ENCODE peak calls at places on chromosome 19, in nine cellular contexts. C is CD4-positive, CD25-positive, alpha-beta regulatory T cell; Q is body of pancreas; E is thoracic aorta; U is osteoblast; I is mesendoderm; J is AG09309; A is psoas muscle; P is fibroblast of lung. K is an unnamed sample.

GRCh38 chr19:57802269-57802668 is 12.4 kb downstream of the ZNF552 start:
- DNase-seq in C (no peak), Q (no peak), E (no peak), U (no peak), I (peak), J (no peak), A (no peak), P (no peak), K (peak)

GRCh38 chr19:55585658-55586339 is 5.2 kb upstream of the ZNF579 start:
- DNase-seq in C (no peak), Q (peak), E (no peak), U (peak), I (peak), J (no peak), A (peak), P (peak), K (peak)

GRCh38 chr19:41407271-41407670 is 9.7 kb downstream of the BCKDHA start:
- DNase-seq in C (no peak), Q (no peak), E (no peak), U (no peak), I (peak), J (no peak), A (no peak), P (peak), K (no peak)

GRCh38 chr19:17347877-17348276 is 10.5 kb downstream of the GTPBP3 start:
- DNase-seq in C (no peak), Q (no peak), E (no peak), U (peak), I (no peak), J (no peak), A (no peak), P (no peak), K (no peak)

GRCh38 chr19:55471266-55471665 is 5.2 kb upstream of the ZNF628 start:
- DNase-seq in C (no peak), Q (no peak), E (no peak), U (no peak), I (no peak), J (no peak), A (no peak), P (no peak), K (no peak)

GRCh38 chr19:3389876-3390361 is 23.5 kb downstream of the NFIC start:
- DNase-seq in C (no peak), Q (peak), E (no peak), U (peak), I (peak), J (no peak), A (peak), P (no peak), K (peak)

GRCh38 chr19:37505958-37506386 is 767 bp upstream of the ZNF793 start:
- DNase-seq in C (no peak), Q (no peak), E (no peak), U (no peak), I (no peak), J (no peak), A (no peak), P (no peak), K (no peak)

GRCh38 chr19:43707158-43707712 is 8.6 kb upstream of the IRGC start:
- DNase-seq in C (no peak), Q (no peak), E (no peak), U (no peak), I (no peak), J (no peak), A (no peak), P (no peak), K (no peak)

GRCh38 chr19:3184847-3185481 is 766 bp upstream of the NCLN start:
- DNase-seq in C (no peak), Q (peak), E (peak), U (peak), I (no peak), J (peak), A (peak), P (no peak), K (peak)

GRCh38 chr19:16200038-16200775 is 2.5 kb downstream of the AP1M1 start:
- DNase-seq in C (no peak), Q (no peak), E (no peak), U (peak), I (peak), J (no peak), A (peak), P (no peak), K (peak)

GRCh38 chr19:17075860-17076538 is 422 bp downstream of the MYO9B start:
- DNase-seq in C (peak), Q (peak), E (no peak), U (peak), I (peak), J (no peak), A (peak), P (peak), K (no peak)

GRCh38 chr19:16896913-16897571 is 8.2 kb downstream of the F2RL3 start:
- DNase-seq in C (peak), Q (peak), E (peak), U (peak), I (peak), J (peak), A (peak), P (peak), K (peak)

GRCh38 chr19:56476671-56477428 is at the start of gene ZNF667:
- DNase-seq in C (peak), Q (peak), E (peak), U (peak), I (peak), J (no peak), A (no peak), P (peak), K (peak)

GRCh38 chr19:30154410-30154809 is 212.4 kb downstream of the URI1 start:
- DNase-seq in C (no peak), Q (no peak), E (no peak), U (no peak), I (no peak), J (no peak), A (no peak), P (no peak), K (no peak)

GRCh38 chr19:3366761-3367571 is 583 bp downstream of the NFIC start:
- DNase-seq in C (no peak), Q (peak), E (no peak), U (peak), I (peak), J (no peak), A (peak), P (no peak), K (peak)

GRCh38 chr19:41548954-41549688 is 26.8 kb upstream of the CEACAM21 start:
- DNase-seq in C (peak), Q (no peak), E (no peak), U (no peak), I (peak), J (no peak), A (no peak), P (no peak), K (no peak)

GRCh38 chr19:11375143-11375948 is 880 bp downstream of the SWSAP1 start:
- DNase-seq in C (peak), Q (peak), E (no peak), U (peak), I (peak), J (no peak), A (peak), P (no peak), K (peak)

GRCh38 chr19:13996928-13997636 is 9.0 kb downstream of the RFX1 start:
- DNase-seq in C (no peak), Q (no peak), E (no peak), U (peak), I (no peak), J (no peak), A (peak), P (no peak), K (peak)

GRCh38 chr19:41353466-41354342 is at the start of gene TGFB1:
- DNase-seq in C (peak), Q (peak), E (peak), U (peak), I (peak), J (peak), A (peak), P (peak), K (peak)

GRCh38 chr19:11264452-11265176 is 2.3 kb upstream of the DOCK6 start:
- DNase-seq in C (no peak), Q (peak), E (no peak), U (peak), I (peak), J (no peak), A (no peak), P (no peak), K (peak)

GRCh38 chr19:39660661-39661060 is 4.9 kb downstream of the LGALS16 start:
- DNase-seq in C (no peak), Q (no peak), E (no peak), U (no peak), I (no peak), J (no peak), A (no peak), P (no peak), K (no peak)

GRCh38 chr19:15529774-15530372 is 21.5 kb downstream of the CYP4F22 start:
- DNase-seq in C (no peak), Q (no peak), E (no peak), U (no peak), I (no peak), J (no peak), A (no peak), P (no peak), K (no peak)

GRCh38 chr19:40279761-40280607 is 5.2 kb downstream of the AKT2 start:
- DNase-seq in C (no peak), Q (no peak), E (no peak), U (no peak), I (peak), J (no peak), A (no peak), P (no peak), K (no peak)

GRCh38 chr19:50479761-50480251 is 3.2 kb upstream of the GARIN5A start:
- DNase-seq in C (no peak), Q (no peak), E (no peak), U (no peak), I (no peak), J (no peak), A (no peak), P (no peak), K (no peak)

GRCh38 chr19:40348961-40349507 is 539 bp downstream of the PLD3 start:
- DNase-seq in C (peak), Q (peak), E (no peak), U (peak), I (peak), J (peak), A (no peak), P (peak), K (no peak)

GRCh38 chr19:35882074-35882832 is 13.9 kb downstream of the APLP1 start:
- DNase-seq in C (peak), Q (peak), E (no peak), U (peak), I (peak), J (peak), A (no peak), P (peak), K (peak)

GRCh38 chr19:45322311-45322710 is 364 bp downstream of the CKM start:
- DNase-seq in C (no peak), Q (no peak), E (no peak), U (peak), I (peak), J (no peak), A (peak), P (no peak), K (peak)

GRCh38 chr19:38196245-38196837 is 27.7 kb downstream of the DPF1 start:
- DNase-seq in C (no peak), Q (no peak), E (no peak), U (peak), I (no peak), J (no peak), A (no peak), P (no peak), K (no peak)

GRCh38 chr19:42250666-42251531 is 4.0 kb downstream of the ERF start:
- DNase-seq in C (peak), Q (peak), E (no peak), U (peak), I (no peak), J (no peak), A (no peak), P (peak), K (peak)

GRCh38 chr19:39038098-39038497 is 5.7 kb upstream of the FBXO27 start:
- DNase-seq in C (no peak), Q (peak), E (no peak), U (peak), I (peak), J (no peak), A (no peak), P (peak), K (peak)

GRCh38 chr19:55538132-55538531 is 1.2 kb upstream of the SBK2 start:
- DNase-seq in C (no peak), Q (no peak), E (no peak), U (peak), I (no peak), J (no peak), A (no peak), P (no peak), K (peak)

GRCh38 chr19:12596927-12597548 is 13.6 kb downstream of the ZNF490 start:
- DNase-seq in C (no peak), Q (no peak), E (no peak), U (no peak), I (no peak), J (no peak), A (no peak), P (no peak), K (peak)

GRCh38 chr19:11949201-11949600 is 15.6 kb upstream of the ZNF763 start:
- DNase-seq in C (no peak), Q (no peak), E (no peak), U (no peak), I (peak), J (no peak), A (no peak), P (no peak), K (no peak)

GRCh38 chr19:46970815-46971214 is 48.8 kb upstream of the NPAS1 start:
- DNase-seq in C (no peak), Q (no peak), E (no peak), U (peak), I (no peak), J (peak), A (no peak), P (peak), K (no peak)

DNA sequence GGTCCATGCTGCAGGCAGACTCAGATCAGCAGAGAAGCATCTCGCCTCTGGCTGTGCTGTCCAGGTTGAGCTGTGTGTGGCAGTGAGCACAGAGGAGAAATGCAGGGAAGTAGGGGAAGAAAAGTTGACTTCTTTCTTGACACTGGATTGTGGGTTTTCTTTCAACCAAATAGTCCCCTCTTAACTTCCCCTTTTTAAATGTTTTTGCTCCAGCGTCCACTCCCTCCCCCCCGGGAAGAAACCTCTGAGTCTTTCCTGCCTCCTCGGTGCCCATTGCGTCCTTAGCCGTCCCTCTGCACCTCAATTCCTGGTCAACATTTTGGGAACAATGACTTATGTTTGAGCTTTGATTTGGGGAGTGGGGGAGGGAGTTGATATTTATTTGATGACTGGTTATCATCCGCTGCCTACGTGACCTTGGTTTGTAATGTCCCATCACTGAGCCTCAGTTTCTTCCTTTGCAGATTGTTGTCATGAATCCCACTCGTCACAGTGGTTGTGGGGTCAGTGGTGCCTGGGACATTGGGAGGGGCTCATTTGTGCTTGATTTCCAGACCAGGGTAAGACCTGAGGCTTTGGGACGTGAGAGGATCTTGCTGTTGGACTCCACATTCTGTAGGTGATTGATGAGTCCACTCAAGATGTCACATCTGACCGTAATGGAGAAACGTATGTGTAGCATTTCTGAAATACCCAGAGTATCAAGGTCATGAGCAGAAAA is at the start of gene LILRB2:
- DNase-seq in C (no peak), Q (no peak), E (no peak), U (peak), I (no peak), J (no peak), A (no peak), P (no peak), K (no peak)
- H3K4me3 ChIP-seq in C (no peak), Q (no peak), E (peak), U (no peak), I (no peak), J (no peak), A (peak), P (no peak), K (no peak)

DNA sequence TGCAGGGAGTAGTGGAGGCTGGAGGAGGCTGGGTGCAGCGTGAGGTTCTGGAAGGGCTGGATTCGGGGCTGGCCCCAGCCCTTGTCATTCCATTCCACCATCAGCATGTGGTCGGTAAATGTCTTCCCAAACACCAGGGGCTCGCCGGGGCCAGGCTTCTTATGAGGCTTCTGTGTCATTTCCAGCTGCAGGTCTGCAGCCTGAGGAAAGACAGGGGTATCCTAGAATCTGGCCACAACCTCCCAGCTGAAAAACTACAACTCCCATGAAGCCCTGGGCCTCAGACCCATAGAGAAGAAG is 4.4 kb downstream of the BCAT2 start:
- DNase-seq in C (no peak), Q (peak), E (no peak), U (peak), I (peak), J (no peak), A (no peak), P (no peak), K (peak)
- H3K4me3 ChIP-seq in C (no peak), Q (no peak), E (no peak), U (no peak), I (no peak), J (no peak), A (no peak), P (no peak), K (no peak)

DNA sequence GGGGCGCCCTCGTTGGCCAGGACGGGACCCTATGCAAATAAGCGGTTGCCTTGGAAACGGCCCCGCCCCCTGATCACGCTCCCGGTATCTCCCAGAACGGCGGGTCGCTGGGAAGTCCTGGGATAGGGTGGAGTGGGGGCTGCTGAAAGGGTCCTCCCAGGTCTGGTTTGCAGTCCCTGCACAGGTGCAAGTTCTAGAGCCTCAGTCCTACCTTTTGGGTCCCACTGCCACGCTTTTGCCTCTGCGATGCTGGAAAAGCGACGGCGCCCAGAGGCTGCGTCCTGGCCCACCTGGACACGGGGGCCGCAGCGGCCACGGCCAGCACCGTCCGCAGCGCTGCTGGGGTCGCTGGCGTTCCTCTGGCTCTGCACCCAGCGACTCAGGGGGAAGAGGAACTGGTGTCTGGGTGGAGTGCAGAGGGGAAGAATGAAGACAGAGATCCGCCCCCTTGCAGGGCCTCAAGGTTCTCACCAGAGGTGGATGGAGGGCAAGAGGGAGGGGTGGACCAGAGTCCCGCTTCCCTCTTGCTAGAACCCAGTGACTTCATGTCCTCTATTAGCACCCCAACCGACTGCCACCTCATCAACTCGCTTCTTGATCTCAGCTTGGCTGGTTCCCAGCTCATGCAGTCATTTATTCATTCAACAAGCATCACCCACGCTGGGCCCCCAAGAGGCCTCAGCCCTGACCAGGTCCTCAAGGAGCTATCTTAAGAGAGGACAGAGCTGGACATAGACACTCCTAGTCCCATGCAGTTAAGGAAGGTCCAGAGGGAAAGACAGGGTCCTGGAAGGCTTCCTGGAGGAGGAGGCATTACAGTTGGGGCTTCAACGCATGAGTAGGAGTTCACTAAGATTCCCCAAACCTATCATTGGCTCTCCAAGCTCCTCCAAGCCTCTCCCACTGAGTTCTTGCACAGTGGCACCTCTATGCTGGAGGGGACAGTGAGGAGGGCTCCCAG is at the start of gene LRRC25:
- DNase-seq in C (peak), Q (no peak), E (no peak), U (peak), I (peak), J (no peak), A (no peak), P (no peak), K (peak)
- H3K4me3 ChIP-seq in C (no peak), Q (no peak), E (peak), U (peak), I (no peak), J (no peak), A (peak), P (no peak), K (no peak)

GRCh38 chr19:1327125-1327524 is 41.5 kb downstream of the EFNA2 start:
- DNase-seq in C (no peak), Q (no peak), E (no peak), U (no peak), I (no peak), J (no peak), A (no peak), P (no peak), K (peak)

GRCh38 chr19:1324249-1324791 is 38.6 kb downstream of the EFNA2 start:
- DNase-seq in C (no peak), Q (no peak), E (no peak), U (peak), I (no peak), J (no peak), A (no peak), P (no peak), K (peak)

GRCh38 chr19:1324792-1325567 is 39.3 kb downstream of the EFNA2 start:
- DNase-seq in C (no peak), Q (peak), E (no peak), U (peak), I (no peak), J (no peak), A (peak), P (peak), K (peak)

GRCh38 chr19:1322198-1322981 is 36.7 kb downstream of the EFNA2 start:
- DNase-seq in C (no peak), Q (no peak), E (no peak), U (no peak), I (no peak), J (no peak), A (no peak), P (no peak), K (no peak)

DNA sequence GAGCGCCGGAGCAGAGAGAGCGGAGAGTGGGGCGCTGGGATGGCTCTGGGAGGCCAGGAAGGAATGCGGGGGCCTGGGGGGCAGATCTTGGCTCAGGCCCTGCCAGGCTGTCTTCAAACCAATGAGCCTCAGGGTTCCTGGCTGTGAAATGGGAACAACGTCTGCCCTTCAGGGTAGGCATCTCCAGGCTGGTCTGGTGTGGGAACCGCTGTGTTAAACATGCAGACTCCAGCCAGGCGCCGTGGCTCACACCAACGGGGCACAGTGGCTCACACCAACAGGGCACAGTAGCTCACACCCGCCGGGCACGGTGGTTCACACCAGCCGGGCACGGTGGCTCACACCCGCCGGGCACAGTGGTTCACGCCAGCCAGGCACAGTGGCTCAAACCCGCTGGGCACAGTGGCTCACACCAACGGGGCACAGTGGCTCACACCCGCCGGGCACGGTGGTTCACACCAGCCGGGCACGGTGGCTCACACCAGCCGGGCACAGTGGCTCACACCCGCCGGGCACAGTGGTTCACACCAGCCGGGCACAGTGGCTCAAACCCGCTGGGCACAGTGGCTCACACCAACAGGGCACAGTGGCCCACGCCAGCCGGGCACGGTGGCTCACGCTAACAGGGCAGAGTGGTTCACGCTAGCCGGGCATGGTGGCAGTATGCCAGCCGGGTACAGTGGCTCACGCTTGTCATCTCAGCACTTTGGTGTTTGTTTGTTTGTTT is 40.1 kb downstream of the EFNA2 start:
- DNase-seq in C (no peak), Q (peak), E (no peak), U (no peak), I (no peak), J (no peak), A (no peak), P (no peak), K (no peak)
- H3K4me3 ChIP-seq in C (no peak), Q (no peak), E (peak), U (peak), I (no peak), J (no peak), A (peak), P (no peak), K (peak)

GRCh38 chr19:7597689-7598088 is 2.0 kb downstream of the CAMSAP3 start:
- DNase-seq in C (no peak), Q (no peak), E (no peak), U (peak), I (peak), J (no peak), A (no peak), P (no peak), K (peak)
- H3K4me3 ChIP-seq in C (no peak), Q (no peak), E (no peak), U (no peak), I (no peak), J (no peak), A (no peak), P (no peak), K (no peak)